ENCODE peak calls at places on chromosomes 12 and 14, in nine cellular contexts. L is mucosa of descending colon, X is endothelial cell of umbilical vein, W is vagina, U is right atrium auricular region, C is A673, S is SK-N-SH, B is cardiac muscle cell, Z is lung. I is an unnamed sample.
A peak's percentile ranks its signal among the peaks of the same experiment; 100 is the strongest.

GRCh38 chr12:104669851-104670337 is 213.1 kb downstream of the CHST11 start:
- DNase-seq in L (peak; percentile 69), X (no peak), W (no peak), U (no peak), C (no peak), S (no peak), B (peak; percentile 67), Z (peak; percentile 66), I (no peak)

GRCh38 chr12:1928439-1929121 is 10.1 kb upstream of the CACNA2D4 start:
- DNase-seq in L (no peak), X (no peak), W (no peak), U (peak; percentile 51), C (no peak), S (peak; percentile 8), B (no peak), Z (no peak), I (no peak)

GRCh38 chr12:85603556-85603955 is 232.7 kb downstream of the RASSF9 start:
- DNase-seq in L (no peak), X (peak; percentile 22), W (no peak), U (no peak), C (no peak), S (no peak), B (no peak), Z (no peak), I (no peak)

GRCh38 chr14:95222870-95223398 is 65.6 kb upstream of the DICER1 start:
- DNase-seq in L (no peak), X (no peak), W (no peak), U (no peak), C (no peak), S (no peak), B (peak; percentile 81), Z (no peak), I (no peak)

GRCh38 chr14:45041641-45042040 is 42.3 kb upstream of the PRPF39 start:
- DNase-seq in L (no peak), X (no peak), W (no peak), U (no peak), C (no peak), S (no peak), B (no peak), Z (no peak), I (no peak)

GRCh38 chr14:33682746-33683145 is 268.1 kb downstream of the EGLN3 start:
- DNase-seq in L (no peak), X (no peak), W (no peak), U (peak; percentile 63), C (no peak), S (no peak), B (peak; percentile 97), Z (peak; percentile 29), I (no peak)

GRCh38 chr14:77033622-77034521 is 5.4 kb upstream of the IRF2BPL start:
- DNase-seq in L (peak; percentile 94), X (peak; percentile 93), W (no peak), U (peak; percentile 89), C (peak; percentile 80), S (peak; percentile 91), B (peak; percentile 88), Z (peak; percentile 83), I (peak; percentile 94)

GRCh38 chr12:1533602-1534304 is 60.6 kb downstream of the FBXL14 start:
- DNase-seq in L (no peak), X (no peak), W (no peak), U (no peak), C (peak; percentile 41), S (no peak), B (no peak), Z (no peak), I (no peak)

GRCh38 chr12:62288328-62288727 is 28.1 kb downstream of the USP15 start:
- DNase-seq in L (no peak), X (no peak), W (no peak), U (no peak), C (no peak), S (no peak), B (no peak), Z (no peak), I (no peak)

GRCh38 chr12:67070307-67070600 is 198.9 kb upstream of the CAND1 start:
- DNase-seq in L (no peak), X (no peak), W (no peak), U (no peak), C (no peak), S (peak; percentile 2), B (no peak), Z (no peak), I (no peak)
- H3K4me3 ChIP-seq in L (no peak overlapping the region), X (no peak overlapping the region), W (no peak overlapping the region), U (peak overlapping the region; percentile 67), C (no peak overlapping the region), S (no peak overlapping the region), B (peak overlapping the region; percentile 66), Z (no peak overlapping the region), I (no peak overlapping the region)

DNA sequence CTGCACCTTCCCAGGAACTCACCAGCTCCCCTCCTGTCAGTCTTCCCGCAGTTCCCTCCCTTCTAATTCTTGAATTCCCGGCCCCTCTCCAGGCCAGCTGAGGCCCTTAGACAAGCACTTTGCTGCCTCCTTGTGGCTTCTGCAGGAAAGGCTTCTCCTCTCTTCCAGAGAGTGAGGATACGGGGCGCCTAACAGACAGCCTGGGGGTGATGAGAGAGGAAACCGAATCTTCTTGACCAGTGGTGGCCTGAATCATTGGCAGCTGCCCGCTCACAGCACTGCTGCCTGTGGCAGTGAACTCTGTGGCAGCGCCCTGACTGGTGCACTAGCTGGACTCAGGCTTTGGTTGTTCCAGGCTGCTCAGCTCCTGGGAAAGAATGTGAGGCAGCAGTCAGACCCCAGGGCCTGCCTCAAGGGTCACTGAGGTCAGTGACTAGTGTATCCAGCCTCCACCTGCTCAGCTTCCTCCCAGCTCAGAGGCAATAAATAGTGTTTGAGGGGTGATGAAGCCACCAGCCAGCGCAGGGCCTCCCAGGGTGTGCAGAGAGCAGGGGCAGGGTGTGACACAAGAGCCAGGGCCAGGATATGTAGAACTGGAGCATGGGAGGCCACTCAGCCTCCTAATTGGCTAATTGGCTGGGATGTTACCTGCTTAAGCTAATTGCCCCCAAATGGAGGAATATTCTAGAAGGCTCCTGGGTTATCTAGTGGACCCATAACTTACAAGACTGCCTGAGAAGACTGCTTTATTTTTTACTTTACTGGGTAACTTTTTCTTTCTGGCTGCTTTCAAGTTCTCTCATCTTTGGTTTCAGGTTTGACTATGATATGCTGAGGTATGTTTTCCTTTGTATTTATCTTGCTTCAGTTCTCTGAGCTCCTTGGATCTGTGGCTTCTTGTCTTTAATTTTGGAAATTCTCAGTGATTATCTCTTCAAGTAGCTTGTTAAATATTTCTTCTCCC is 12.9 kb upstream of the MCRS1 start:
- DNase-seq in L (no peak), X (peak; percentile 65), W (no peak), U (peak; percentile 75), C (peak; percentile 84), S (peak; percentile 83), B (peak; percentile 80), Z (peak; percentile 71), I (peak; percentile 86)
- TF ChIP-seq CTCF in L (peak; percentile 55), X (peak; percentile 89), W (peak; percentile 43), U (peak; percentile 39), C (peak; percentile 92), S (peak; percentile 88), B (peak; percentile 94), Z (peak; percentile 71), I (peak; percentile 96)

GRCh38 chr12:70798016-70798768 is 122.3 kb downstream of the PTPRR start:
- DNase-seq in L (no peak), X (no peak), W (no peak), U (no peak), C (no peak), S (no peak), B (no peak), Z (no peak), I (no peak)

GRCh38 chr12:70795608-70796007 is 124.9 kb downstream of the PTPRR start:
- DNase-seq in L (no peak), X (no peak), W (no peak), U (no peak), C (no peak), S (no peak), B (no peak), Z (no peak), I (no peak)

GRCh38 chr12:70794131-70794530 is 126.4 kb downstream of the PTPRR start:
- DNase-seq in L (no peak), X (no peak), W (no peak), U (no peak), C (no peak), S (no peak), B (no peak), Z (no peak), I (no peak)

DNA sequence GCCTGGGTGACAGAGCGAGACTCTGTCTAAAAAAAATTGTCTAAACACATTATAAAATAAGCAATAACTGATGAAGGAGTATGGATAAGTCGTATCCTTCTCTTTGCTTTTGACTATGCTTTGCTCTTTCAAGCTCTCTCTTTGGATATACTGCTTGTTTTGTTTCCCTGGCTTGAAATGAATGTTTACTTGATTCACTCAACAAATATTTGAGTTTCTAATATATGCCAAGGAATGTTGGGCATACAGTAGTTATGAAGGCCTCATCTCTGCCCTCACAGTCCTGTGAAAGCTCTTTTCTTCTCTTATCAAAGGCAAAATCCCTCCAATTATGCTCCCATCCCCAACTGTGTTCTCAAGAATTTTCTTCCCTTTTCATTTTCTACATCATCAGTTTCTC is 123.5 kb downstream of the PTPRR start:
- DNase-seq in L (no peak), X (no peak), W (no peak), U (no peak), C (no peak), S (no peak), B (no peak), Z (no peak), I (no peak)
- H3K9me3 ChIP-seq in L (no peaks in the 10 kb centered on the region), X (no peaks in the 10 kb centered on the region), W (no peaks in the 10 kb centered on the region), U (no peaks in the 10 kb centered on the region), C (no peaks in the 10 kb centered on the region), S (no peaks in the 10 kb centered on the region), B (no peaks in the 10 kb centered on the region), Z (no peaks in the 10 kb centered on the region), I (no peaks in the 10 kb centered on the region)

DNA sequence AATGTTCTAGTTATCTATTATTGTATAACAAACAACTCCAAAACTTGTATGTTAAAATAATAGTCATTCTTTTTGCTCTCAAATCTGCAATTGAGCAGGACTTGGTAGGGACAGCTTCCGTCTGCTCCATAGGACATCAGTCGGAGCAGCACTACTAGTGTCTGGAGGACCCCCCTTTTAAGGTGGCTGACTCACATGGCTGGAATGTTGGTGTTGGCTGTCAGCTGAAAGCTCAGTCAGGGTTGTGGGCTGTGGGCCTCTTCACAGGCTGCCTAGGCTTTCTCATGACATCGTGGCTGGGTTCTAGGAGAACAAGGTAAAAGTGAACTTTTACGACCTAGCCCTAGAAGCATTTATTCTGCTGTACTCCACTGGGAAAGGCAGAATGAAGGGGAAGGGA is 160.6 kb downstream of the ANO4 start:
- DNase-seq in L (no peak), X (peak; percentile 45), W (no peak), U (no peak), C (peak; percentile 50), S (no peak), B (peak; percentile 72), Z (no peak), I (no peak)
- H3K4me3 ChIP-seq in L (no peak overlapping the region), X (no peak overlapping the region), W (no peak overlapping the region), U (no peak overlapping the region), C (no peak overlapping the region), S (no peak overlapping the region), B (no peak overlapping the region), Z (no peak overlapping the region), I (no peak overlapping the region)